ENCODE peak calls at places on chromosome 2, in five cellular contexts. One of them, this sample, is unnamed.

GRCh38 chr2:188380280-188380679 is 88.6 kb downstream of the GULP1 start:
- DNase-seq in K562: no peak
- DNase-seq in HepG2: no peak
- DNase-seq in GM12878: no peak
- DNase-seq in H1: no peak
- DNase-seq in this sample: no peak

GRCh38 chr2:51649366-51649765 is 617.4 kb upstream of the NRXN1 start:
- DNase-seq in GM12878: no peak
- DNase-seq in HepG2: no peak
- DNase-seq in H1: no peak
- DNase-seq in K562: no peak
- DNase-seq in this sample: no peak

GRCh38 chr2:10346929-10347558 is 44.3 kb downstream of the HPCAL1 start:
- DNase-seq in HepG2: no peak
- DNase-seq in GM12878: no peak
- DNase-seq in H1: no peak
- DNase-seq in K562: no peak
- DNase-seq in this sample: no peak

GRCh38 chr2:98311771-98312545 is 34.3 kb upstream of the CNGA3 start:
- DNase-seq in K562: peak
- DNase-seq in HepG2: no peak
- DNase-seq in H1: peak
- DNase-seq in GM12878: no peak
- DNase-seq in this sample: no peak

GRCh38 chr2:45435316-45435715 is 175.8 kb downstream of the SRBD1 start:
- DNase-seq in HepG2: no peak
- DNase-seq in K562: no peak
- DNase-seq in GM12878: no peak
- DNase-seq in H1: no peak
- DNase-seq in this sample: no peak

GRCh38 chr2:182018218-182018617 is 32.6 kb downstream of the PPP1R1C start:
- DNase-seq in K562: no peak
- DNase-seq in GM12878: no peak
- DNase-seq in HepG2: no peak
- DNase-seq in H1: no peak
- DNase-seq in this sample: no peak

GRCh38 chr2:159677654-159678053 is 34.7 kb upstream of the MARCHF7 start:
- DNase-seq in GM12878: no peak
- DNase-seq in H1: no peak
- DNase-seq in HepG2: peak
- DNase-seq in K562: no peak
- DNase-seq in this sample: no peak

GRCh38 chr2:165901595-165901994 is 52.0 kb downstream of the TTC21B start:
- DNase-seq in H1: no peak
- DNase-seq in GM12878: no peak
- DNase-seq in K562: no peak
- DNase-seq in HepG2: no peak
- DNase-seq in this sample: no peak

GRCh38 chr2:119402645-119403560 is 28.8 kb upstream of the TMEM37 start:
- DNase-seq in H1: no peak
- DNase-seq in GM12878: no peak
- DNase-seq in HepG2: no peak
- DNase-seq in K562: no peak
- DNase-seq in this sample: no peak

GRCh38 chr2:110948027-110948687 is 172.6 kb upstream of the BCL2L11 start:
- DNase-seq in K562: no peak
- DNase-seq in H1: no peak
- DNase-seq in GM12878: no peak
- DNase-seq in HepG2: no peak
- DNase-seq in this sample: no peak

GRCh38 chr2:112182581-112183034 is 44.4 kb downstream of the FBLN7 start:
- DNase-seq in K562: no peak
- DNase-seq in H1: no peak
- DNase-seq in HepG2: no peak
- DNase-seq in GM12878: no peak
- DNase-seq in this sample: no peak

GRCh38 chr2:234453216-234453615 is 43.7 kb downstream of the ARL4C start:
- DNase-seq in K562: no peak
- DNase-seq in GM12878: no peak
- DNase-seq in H1: no peak
- DNase-seq in HepG2: no peak
- DNase-seq in this sample: no peak

GRCh38 chr2:9951522-9952285 is at the start of gene GRHL1:
- DNase-seq in GM12878: peak
- DNase-seq in H1: peak
- DNase-seq in HepG2: peak
- DNase-seq in K562: peak
- DNase-seq in this sample: peak

DNA sequence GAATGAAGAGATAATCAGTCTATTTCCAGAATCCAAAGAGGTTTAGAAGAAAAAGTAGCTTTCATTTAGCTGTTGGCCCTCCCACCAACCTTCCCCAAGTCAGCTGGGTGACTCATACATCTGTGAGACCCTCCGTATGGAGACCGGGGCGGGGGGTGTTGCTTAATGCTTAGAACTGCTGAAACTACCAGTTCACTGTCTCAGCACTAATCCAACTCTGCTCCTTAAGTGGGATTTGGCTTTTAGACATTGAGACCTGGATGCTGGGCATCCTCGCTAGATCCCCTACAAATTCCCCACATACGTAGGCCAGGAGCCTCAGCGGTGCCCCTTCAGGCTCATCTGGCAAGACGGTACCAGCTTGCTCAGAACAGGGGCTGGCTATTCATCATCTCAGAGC is at the start of gene SAG:
- DNase-seq in K562: no peak
- DNase-seq in HepG2: no peak
- DNase-seq in GM12878: no peak
- DNase-seq in H1: no peak
- DNase-seq in this sample: no peak
- H3K9ac ChIP-seq in K562: no peak
- H3K9ac ChIP-seq in HepG2: no peak
- H3K9ac ChIP-seq in GM12878: no peak
- H3K9ac ChIP-seq in H1: no peak
- H3K9ac ChIP-seq in this sample: no peak

GRCh38 chr2:100067796-100068195 is 74.6 kb downstream of the AFF3 start:
- DNase-seq in H1: no peak
- DNase-seq in GM12878: no peak
- DNase-seq in HepG2: peak
- DNase-seq in K562: no peak
- DNase-seq in this sample: no peak
- TF ChIP-seq SRF in H1: no peak
- TF ChIP-seq SRF in GM12878: no peak
- TF ChIP-seq SRF in HepG2: no peak
- TF ChIP-seq SRF in K562: no peak
- TF ChIP-seq SRF in this sample: no peak

GRCh38 chr2:84925724-84926376 is 20.4 kb downstream of the TMSB10 start:
- DNase-seq in H1: peak
- DNase-seq in K562: peak
- DNase-seq in HepG2: peak
- DNase-seq in GM12878: peak
- DNase-seq in this sample: peak
- H3K9ac ChIP-seq in H1: no peak
- H3K9ac ChIP-seq in K562: no peak
- H3K9ac ChIP-seq in HepG2: peak
- H3K9ac ChIP-seq in GM12878: peak
- H3K9ac ChIP-seq in this sample: peak

GRCh38 chr2:104976603-104977120 is 61.2 kb upstream of the MRPS9 start:
- DNase-seq in GM12878: peak
- DNase-seq in HepG2: peak
- DNase-seq in K562: peak
- DNase-seq in H1: peak
- DNase-seq in this sample: peak
- TF ChIP-seq SRF in GM12878: no peak
- TF ChIP-seq SRF in HepG2: no peak
- TF ChIP-seq SRF in K562: no peak
- TF ChIP-seq SRF in H1: no peak
- TF ChIP-seq SRF in this sample: no peak

DNA sequence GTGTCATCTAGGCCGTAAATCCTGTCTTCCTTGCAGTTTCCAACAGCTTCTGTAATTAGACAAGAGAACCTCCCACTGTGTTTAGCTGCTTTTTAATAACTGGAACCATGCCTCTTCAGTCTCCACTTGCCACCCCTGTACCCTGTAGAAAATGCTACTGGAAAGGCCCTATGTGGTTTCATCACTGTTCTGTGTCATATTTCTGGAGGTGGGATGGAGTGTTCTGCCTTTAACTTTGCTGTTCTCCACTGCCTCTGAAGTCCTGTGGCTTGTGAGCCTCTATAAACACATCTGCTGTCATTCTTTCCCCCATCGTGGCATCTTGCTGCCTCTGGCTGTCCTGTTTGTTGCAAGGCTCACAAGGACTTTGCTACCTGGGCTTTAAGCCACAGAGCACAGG is 17.9 kb downstream of the MGAT5 start:
- DNase-seq in HepG2: no peak
- DNase-seq in K562: no peak
- DNase-seq in H1: no peak
- DNase-seq in GM12878: no peak
- DNase-seq in this sample: no peak
- H3K9ac ChIP-seq in HepG2: no peak
- H3K9ac ChIP-seq in K562: no peak
- H3K9ac ChIP-seq in H1: no peak
- H3K9ac ChIP-seq in GM12878: no peak
- H3K9ac ChIP-seq in this sample: no peak

GRCh38 chr2:95374916-95375471 is 27.5 kb upstream of the FAHD2A start:
- DNase-seq in HepG2: no peak
- DNase-seq in K562: no peak
- DNase-seq in H1: no peak
- DNase-seq in GM12878: no peak
- DNase-seq in this sample: no peak
- TF ChIP-seq SRF in HepG2: no peak
- TF ChIP-seq SRF in K562: no peak
- TF ChIP-seq SRF in H1: no peak
- TF ChIP-seq SRF in GM12878: no peak
- TF ChIP-seq SRF in this sample: no peak

DNA sequence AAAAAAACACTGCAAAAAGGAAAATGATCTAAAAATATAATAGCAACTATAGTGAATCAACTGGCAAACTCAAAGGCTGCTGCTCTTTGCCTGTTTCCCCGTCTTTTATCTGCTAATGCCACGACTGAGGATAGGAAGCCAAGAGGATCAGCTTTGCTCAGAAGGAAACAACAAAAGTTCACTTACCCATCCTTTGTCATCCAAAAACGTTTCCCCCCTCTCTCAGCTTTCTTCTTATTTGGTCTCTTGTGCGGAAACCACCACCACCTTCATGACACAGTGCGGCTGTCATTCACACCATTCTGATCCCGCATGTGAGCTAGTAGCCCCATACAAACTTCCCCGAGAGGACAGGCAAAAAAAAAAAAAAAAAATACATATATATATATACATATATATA is 694 bp downstream of the LRRTM4 start:
- DNase-seq in HepG2: no peak
- DNase-seq in H1: no peak
- DNase-seq in GM12878: no peak
- DNase-seq in K562: no peak
- DNase-seq in this sample: no peak
- H3K9ac ChIP-seq in HepG2: no peak
- H3K9ac ChIP-seq in H1: no peak
- H3K9ac ChIP-seq in GM12878: no peak
- H3K9ac ChIP-seq in K562: no peak
- H3K9ac ChIP-seq in this sample: no peak

This sample was measured in HCT116.